ENCODE peak calls at places on chromosome 3, in ten cellular contexts. E is colonic mucosa, F is cardiac fibroblast, K is testis, J is body of pancreas, A is MM.1S, G is foreskin keratinocyte, Z is IMR-90, H is nephron progenitor cell, Y is fibroblast of pulmonary artery. D is an unnamed sample.

GRCh38 chr3:156840826-156841689 is 14.9 kb downstream of the LEKR1 start:
- DNase-seq in G (no peak), F (no peak), Z (no peak), A (no peak), E (no peak), Y (no peak), H (no peak), J (no peak), K (no peak), D (no peak)

GRCh38 chr3:59573911-59574310 is 524.1 kb upstream of the CFAP20DC start:
- DNase-seq in E (peak; percentile 22), G (no peak), H (no peak), A (no peak), Y (peak; percentile 85), J (no peak), Z (peak; percentile 88), F (peak; percentile 91), K (peak; percentile 77), D (no peak)

GRCh38 chr3:55458398-55458797 is 28.7 kb downstream of the WNT5A start:
- DNase-seq in Z (no peak), Y (no peak), G (no peak), A (no peak), J (no peak), H (no peak), E (no peak), F (no peak), K (no peak), D (no peak)

GRCh38 chr3:41050149-41050548 is 149.2 kb upstream of the CTNNB1 start:
- DNase-seq in Z (no peak), A (no peak), H (no peak), Y (no peak), E (no peak), J (no peak), K (no peak), F (no peak), G (no peak), D (no peak)

GRCh38 chr3:150348500-150348899 is 59.6 kb upstream of the TSC22D2 start:
- DNase-seq in J (peak; percentile 41), F (peak; percentile 96), Y (peak; percentile 87), K (no peak), G (peak; percentile 95), E (no peak), Z (peak; percentile 91), A (no peak), H (no peak), D (no peak)

GRCh38 chr3:133691410-133692107 is 29.8 kb upstream of the TOPBP1 start:
- DNase-seq in J (no peak), G (peak; percentile 34), K (no peak), F (peak; percentile 45), Z (peak; percentile 8), Y (peak; percentile 17), A (no peak), H (no peak), E (no peak), D (no peak)

GRCh38 chr3:197191897-197192296 is 106.5 kb downstream of the DLG1 start:
- DNase-seq in G (no peak), Y (no peak), F (no peak), K (no peak), J (no peak), A (no peak), Z (no peak), E (no peak), H (no peak), D (no peak)

GRCh38 chr3:139506792-139507191 is 30.5 kb upstream of the RBP2 start:
- DNase-seq in G (no peak), A (no peak), J (no peak), F (no peak), K (no peak), Z (no peak), Y (no peak), H (no peak), E (no peak), D (no peak)

GRCh38 chr3:120093119-120093922 is 926 bp downstream of the GSK3B start:
- DNase-seq in F (peak; percentile 92), E (peak; percentile 41), Z (peak; percentile 85), Y (peak; percentile 92), K (peak; percentile 85), J (peak; percentile 19), G (peak; percentile 77), A (no peak), H (peak; percentile 21), D (peak; percentile 8)

GRCh38 chr3:124078978-124079911 is 87.3 kb upstream of the ROPN1 start:
- DNase-seq in Y (peak; percentile 57), E (peak; percentile 45), A (peak; percentile 43), Z (peak; percentile 50), J (peak; percentile 37), K (peak; percentile 35), F (peak; percentile 63), H (peak; percentile 27), G (peak; percentile 28), D (peak; percentile 25)

GRCh38 chr3:170762081-170762480 is 107.9 kb downstream of the RPL22L1 start:
- DNase-seq in J (no peak), Y (no peak), A (no peak), G (no peak), Z (no peak), E (no peak), H (no peak), K (no peak), F (no peak), D (no peak)

GRCh38 chr3:4752201-4753072 is 226.8 kb upstream of the BHLHE40 start:
- DNase-seq in H (no peak), A (no peak), Z (peak; percentile 10), K (peak; percentile 36), Y (no peak), J (peak; percentile 54), F (peak; percentile 48), E (peak; percentile 75), G (peak; percentile 37), D (no peak)

GRCh38 chr3:9916734-9917680 is at the start of gene IL17RC:
- DNase-seq in K (peak; percentile 88), Z (peak; percentile 84), F (peak; percentile 96), A (peak; percentile 24), Y (peak; percentile 84), G (peak; percentile 96), J (peak; percentile 94), E (peak; percentile 94), H (peak; percentile 73), D (peak; percentile 64)

GRCh38 chr3:53238051-53238850 is 17.6 kb downstream of the TKT start:
- DNase-seq in F (peak; percentile 96), E (peak; percentile 72), Z (peak; percentile 97), A (no peak), H (no peak), G (peak; percentile 89), Y (peak; percentile 93), K (no peak), J (peak; percentile 64), D (no peak)

GRCh38 chr3:78604328-78604727 is 1163.5 kb downstream of the ROBO1 start:
- DNase-seq in F (peak; percentile 85), J (no peak), G (peak; percentile 53), A (no peak), E (no peak), Z (peak; percentile 80), K (no peak), H (no peak), Y (peak; percentile 79), D (no peak)

GRCh38 chr3:23950303-23950702 is 5.2 kb downstream of the NR1D2 start:
- DNase-seq in A (peak; percentile 67), H (no peak), K (no peak), J (no peak), E (no peak), G (no peak), Y (no peak), Z (no peak), F (no peak), D (no peak)

GRCh38 chr3:87228316-87228715 is 1.2 kb downstream of the CHMP2B start:
- DNase-seq in J (no peak), F (peak; percentile 62), Y (peak; percentile 44), Z (peak; percentile 18), E (no peak), G (peak; percentile 55), K (no peak), H (no peak), A (no peak), D (no peak)

GRCh38 chr3:154430014-154430413 is at the start of gene GPR149:
- DNase-seq in Y (no peak), J (no peak), K (peak; percentile 20), H (peak; percentile 37), A (no peak), F (no peak), E (no peak), G (peak; percentile 33), Z (no peak), D (no peak)

DNA sequence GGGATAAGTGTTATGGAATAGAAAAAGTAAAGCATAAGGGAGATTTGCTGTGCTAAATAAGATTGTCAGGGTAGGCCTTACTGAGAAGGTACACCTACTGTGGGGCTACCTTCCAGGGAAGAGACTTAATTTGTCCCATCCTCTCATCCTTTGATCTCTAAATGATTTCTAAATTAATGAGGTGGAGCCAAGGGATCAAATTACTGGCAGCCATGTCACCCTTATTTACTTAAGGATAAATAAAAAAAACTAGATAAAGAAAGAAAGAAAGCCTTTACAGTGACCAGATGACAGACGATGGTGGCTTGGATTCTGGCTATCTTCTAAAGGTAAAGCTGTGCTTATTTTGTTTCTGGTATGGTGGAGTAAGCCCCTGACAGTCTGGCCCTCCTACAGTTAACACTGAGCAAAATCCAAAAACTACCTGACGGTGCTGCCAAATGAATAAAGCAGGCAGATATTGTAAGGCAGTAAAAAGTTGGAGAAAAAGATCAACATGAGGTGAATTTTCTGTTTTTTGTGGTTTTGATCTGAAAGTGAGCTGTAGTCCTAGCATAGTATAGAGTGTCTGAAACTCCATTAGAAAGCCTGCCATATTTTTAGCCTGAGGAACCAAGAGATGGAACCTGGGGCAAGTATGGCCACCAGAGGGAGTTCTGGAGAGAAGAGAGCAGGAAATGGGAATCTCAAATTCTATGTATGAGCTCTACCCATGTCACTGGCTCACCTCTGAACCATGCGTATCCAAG is 285.1 kb upstream of the MANF start:
- DNase-seq in H (peak; percentile 59), K (peak; percentile 72), Y (peak; percentile 66), Z (peak; percentile 47), F (peak; percentile 72), E (peak; percentile 56), A (no peak), G (peak; percentile 40), J (peak; percentile 53), D (peak; percentile 65)
- TF ChIP-seq CTCF in H (peak; percentile 73), K (peak; percentile 51), Y (peak; percentile 90), Z (peak; percentile 80), F (peak; percentile 80), E (peak; percentile 59), A (peak; percentile 66), G (peak; percentile 77), J (peak; percentile 71), D (peak; percentile 61)

GRCh38 chr3:25094932-25095690 is 333.0 kb upstream of the RARB start:
- DNase-seq in E (no peak), G (no peak), J (no peak), K (no peak), H (peak; percentile 8), Z (no peak), Y (no peak), F (peak; percentile 17), A (no peak), D (no peak)
- TF ChIP-seq CTCF in E (no peak), G (no peak), J (no peak), K (no peak), H (no peak), Z (no peak), Y (no peak), F (no peak), A (no peak), D (no peak)

GRCh38 chr3:61865466-61865865 is 304.1 kb downstream of the PTPRG start:
- DNase-seq in Z (no peak), E (no peak), K (no peak), G (no peak), J (no peak), Y (no peak), F (no peak), H (no peak), A (no peak), D (no peak)
- TF ChIP-seq CTCF in Z (no peak), E (no peak), K (no peak), G (no peak), J (no peak), Y (no peak), F (no peak), H (no peak), A (no peak), D (no peak)

GRCh38 chr3:128665362-128666021 is 14.9 kb upstream of the RPN1 start:
- DNase-seq in K (no peak), J (no peak), G (no peak), H (no peak), Z (no peak), A (no peak), Y (peak; percentile 41), E (no peak), F (peak; percentile 32), D (no peak)
- TF ChIP-seq CTCF in K (no peak), J (no peak), G (peak; percentile 55), H (no peak), Z (peak; percentile 32), A (no peak), Y (no peak), E (no peak), F (no peak), D (no peak)